ENCODE peak calls at places on chromosomes 13 and 19, in four cellular contexts. W, X, I and L are unnamed samples.
A peak's percentile ranks its signal among the peaks of the same experiment; 100 is the strongest.

GRCh38 chr19:5042556-5042955 is 73.6 kb downstream of the KDM4B start:
- DNase-seq in X (no peak), I (no peak), W (no peak), L (no peak)

GRCh38 chr19:30086220-30086619 is 144.2 kb downstream of the URI1 start:
- DNase-seq in X (no peak), I (no peak), W (no peak), L (no peak)

GRCh38 chr13:114112826-114113322 is 19.5 kb downstream of the RASA3 start:
- DNase-seq in I (no peak), X (no peak), W (no peak), L (no peak)

GRCh38 chr19:33417751-33418150 is 44.2 kb downstream of the CEBPG start:
- DNase-seq in X (no peak), W (no peak), I (no peak), L (no peak)

GRCh38 chr13:38763446-38764381 is 76.8 kb downstream of the FREM2 start:
- DNase-seq in I (peak; percentile 43), W (peak; percentile 13), X (no peak), L (peak; percentile 7)

GRCh38 chr19:6109947-6110346 is 353 bp downstream of the RFX2 start:
- DNase-seq in X (no peak), W (no peak), I (no peak), L (no peak)

GRCh38 chr13:41107104-41107571 is 25.5 kb downstream of the KBTBD6 start:
- DNase-seq in I (no peak), W (no peak), X (no peak), L (no peak)

GRCh38 chr19:3458595-3459284 is 21.6 kb downstream of the SMIM24 start:
- DNase-seq in W (no peak), I (no peak), X (no peak), L (no peak)

GRCh38 chr13:36453518-36453917 is 21.2 kb downstream of the CCNA1 start:
- DNase-seq in W (peak; percentile 27), I (no peak), X (no peak), L (no peak)

GRCh38 chr19:49512970-49513745 is 697 bp downstream of the FCGRT start:
- DNase-seq in I (no peak), X (peak; percentile 59), W (no peak), L (peak; percentile 75)

GRCh38 chr19:36032251-36033104 is at the start of gene CLIP3:
- DNase-seq in X (no peak), W (no peak), I (peak; percentile 72), L (peak; percentile 42)